ENCODE peak calls at places on chromosomes 11 and 22, in six cellular contexts. T, R, V, L, U and G are unnamed samples.

GRCh38 chr22:37454857-37455686 is 27.8 kb upstream of the ELFN2 start:
- DNase-seq in R (no peak), U (no peak), T (peak), V (no peak), L (peak), G (peak)

GRCh38 chr22:20811971-20812660 is 38.2 kb downstream of the SERPIND1 start:
- DNase-seq in T (no peak), R (no peak), L (no peak), V (no peak), U (no peak), G (no peak)

GRCh38 chr11:82732734-82733443 is 775 bp downstream of the FAM181B start:
- DNase-seq in U (no peak), L (peak), T (no peak), R (no peak), V (no peak), G (no peak)

GRCh38 chr22:49491726-49492125 is 335.9 kb downstream of the BRD1 start:
- DNase-seq in L (no peak), R (no peak), V (no peak), U (no peak), T (no peak), G (no peak)

GRCh38 chr11:5986885-5987284 is at the start of gene OR52L1:
- DNase-seq in R (no peak), T (no peak), L (no peak), V (no peak), U (no peak), G (no peak)

GRCh38 chr11:76617553-76618265 is 52.8 kb downstream of the LRRC32 start:
- DNase-seq in T (no peak), L (peak), R (no peak), U (no peak), V (no peak), G (peak)

GRCh38 chr11:71461696-71462095 is 8.7 kb downstream of the NADSYN1 start:
- DNase-seq in V (no peak), T (no peak), U (no peak), L (no peak), R (no peak), G (no peak)

GRCh38 chr11:36501236-36501635 is 8.8 kb downstream of the TRAF6 start:
- DNase-seq in V (no peak), U (no peak), L (peak), T (no peak), R (no peak), G (no peak)

GRCh38 chr11:27921472-27921871 is 186.5 kb downstream of the KIF18A start:
- DNase-seq in R (no peak), L (peak), T (no peak), U (no peak), V (no peak), G (no peak)

GRCh38 chr11:65791719-65792213 is 4.9 kb downstream of the OVOL1 start:
- DNase-seq in L (peak), R (no peak), T (no peak), U (peak), V (no peak), G (no peak)

GRCh38 chr11:67645521-67646457 is 4.7 kb downstream of the ACY3 start:
- DNase-seq in L (no peak), V (no peak), U (no peak), R (no peak), T (no peak), G (no peak)

GRCh38 chr22:44566911-44567310 is 68.9 kb upstream of the RTL6 start:
- DNase-seq in T (no peak), V (no peak), R (no peak), U (no peak), L (no peak), G (no peak)

GRCh38 chr11:112128483-112129121 is 35.3 kb downstream of the IL18 start:
- DNase-seq in U (no peak), V (peak), R (no peak), L (peak), T (peak), G (peak)

GRCh38 chr11:90639687-90640086 is 416.8 kb upstream of the CHORDC1 start:
- DNase-seq in U (no peak), L (no peak), T (no peak), R (no peak), V (no peak), G (peak)

GRCh38 chr22:46501701-46502100 is 35.7 kb downstream of the CELSR1 start:
- DNase-seq in T (peak), U (no peak), R (no peak), L (peak), V (no peak), G (peak)

GRCh38 chr22:44357962-44358553 is 45.3 kb upstream of the SHISAL1 start:
- DNase-seq in R (no peak), L (no peak), T (no peak), U (no peak), V (no peak), G (peak)

GRCh38 chr11:1292018-1292643 is 17.3 kb downstream of the TOLLIP start:
- DNase-seq in R (no peak), T (no peak), L (no peak), U (no peak), V (no peak), G (no peak)

GRCh38 chr11:86421976-86422770 is 47.5 kb downstream of the CCDC81 start:
- DNase-seq in T (no peak), R (no peak), V (no peak), L (no peak), U (no peak), G (no peak)

GRCh38 chr11:86416494-86416893 is 41.8 kb downstream of the CCDC81 start:
- DNase-seq in T (no peak), U (no peak), V (no peak), L (peak), R (no peak), G (no peak)

GRCh38 chr11:86414032-86414431 is 39.3 kb downstream of the CCDC81 start:
- DNase-seq in V (no peak), U (no peak), L (no peak), R (no peak), T (no peak), G (no peak)

GRCh38 chr11:86418513-86418912 is 43.8 kb downstream of the CCDC81 start:
- DNase-seq in V (no peak), T (no peak), R (no peak), L (no peak), U (no peak), G (no peak)

GRCh38 chr11:86418929-86419328 is 44.2 kb downstream of the CCDC81 start:
- DNase-seq in U (no peak), T (no peak), L (peak), V (no peak), R (no peak), G (peak)
- TF ChIP-seq CTCF in U (no peak), T (peak), L (peak), V (peak), R (no peak), G (peak)

GRCh38 chr11:92765418-92765817 is 204.0 kb upstream of the MTNR1B start:
- DNase-seq in L (no peak), V (no peak), R (no peak), T (no peak), U (no peak), G (no peak)

GRCh38 chr11:92764128-92764527 is 205.3 kb upstream of the MTNR1B start:
- DNase-seq in V (no peak), U (no peak), R (no peak), T (no peak), L (no peak), G (no peak)

GRCh38 chr11:92769125-92769524 is 200.3 kb upstream of the MTNR1B start:
- DNase-seq in V (no peak), T (no peak), U (no peak), L (no peak), R (no peak), G (no peak)

GRCh38 chr11:92767416-92767815 is 202.0 kb upstream of the MTNR1B start:
- DNase-seq in U (no peak), L (no peak), R (no peak), T (no peak), V (no peak), G (no peak)

GRCh38 chr11:92765965-92766371 is 203.5 kb upstream of the MTNR1B start:
- DNase-seq in R (peak), U (no peak), L (no peak), V (peak), T (no peak), G (peak)
- H3K4me3 ChIP-seq in R (peak), U (no peak), L (no peak), V (peak), T (no peak), G (peak)

GRCh38 chr11:96260526-96260925 is 82.5 kb downstream of the MAML2 start:
- DNase-seq in T (no peak), L (peak), R (no peak), U (no peak), V (no peak), G (no peak)

GRCh38 chr11:96265236-96265737 is 77.7 kb downstream of the MAML2 start:
- DNase-seq in T (no peak), L (no peak), R (no peak), V (no peak), U (no peak), G (no peak)

GRCh38 chr11:96265972-96266371 is 77.0 kb downstream of the MAML2 start:
- DNase-seq in L (no peak), V (no peak), R (no peak), T (no peak), U (no peak), G (no peak)

GRCh38 chr11:96264364-96264763 is 78.6 kb downstream of the MAML2 start:
- DNase-seq in R (no peak), T (no peak), U (no peak), V (no peak), L (peak), G (no peak)

GRCh38 chr11:96263361-96263763 is 79.6 kb downstream of the MAML2 start:
- DNase-seq in U (no peak), V (no peak), R (no peak), T (peak), L (peak), G (peak)
- TF ChIP-seq CTCF in U (no peak), V (no peak), R (no peak), T (no peak), L (no peak), G (no peak)

DNA sequence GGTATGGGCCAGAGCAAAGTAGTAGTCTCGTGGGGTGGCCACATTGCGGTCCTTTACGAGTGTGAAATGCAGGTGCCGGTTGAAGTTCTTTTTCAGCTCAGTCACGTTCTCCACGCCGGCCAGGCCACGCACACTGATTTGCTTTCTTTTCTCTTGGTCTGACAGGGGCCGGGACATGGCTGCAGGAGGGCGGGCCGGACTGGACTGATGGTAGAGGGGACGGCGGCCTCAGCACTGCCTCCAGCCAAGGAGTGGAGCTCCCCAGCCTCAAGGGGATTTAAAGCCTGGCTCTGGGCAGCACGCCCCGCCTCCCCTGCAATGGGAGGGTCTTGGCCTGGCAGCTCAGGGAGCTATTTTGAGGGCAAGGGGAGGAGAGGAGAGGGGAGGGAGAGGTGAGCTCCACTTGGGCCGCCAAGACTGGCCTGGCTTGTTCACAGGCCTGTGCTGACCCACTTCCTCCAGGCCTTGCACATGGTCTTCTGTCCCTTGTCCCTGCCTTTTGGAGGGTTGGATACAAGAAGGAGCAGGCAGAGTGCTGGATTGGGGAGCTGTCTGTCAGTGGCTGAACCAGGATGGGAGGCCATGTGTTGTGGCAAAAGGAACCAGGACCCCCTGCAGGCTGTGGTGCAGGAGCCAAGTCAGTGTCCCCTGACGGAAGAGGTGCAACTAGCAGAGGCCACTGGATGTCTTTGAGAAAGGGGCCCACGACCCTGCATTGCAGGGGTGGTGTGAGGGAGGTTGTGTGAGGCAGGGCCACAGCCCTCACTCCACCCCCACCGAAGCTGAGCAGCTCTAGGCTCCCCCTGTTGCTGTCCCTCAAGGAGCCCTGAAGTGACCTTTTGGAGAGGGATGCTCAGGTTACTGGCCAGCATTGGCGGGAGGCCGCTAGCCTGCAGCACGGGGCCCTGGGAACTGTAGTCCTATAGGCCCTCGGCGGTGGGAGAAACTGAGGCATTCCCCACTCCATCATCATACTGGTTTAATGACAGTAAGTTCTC is at the start of gene PYGM:
- DNase-seq in L (no peak), V (peak), U (no peak), R (peak), T (no peak), G (no peak)
- H3K4me3 ChIP-seq in L (no peak), V (peak), U (no peak), R (peak), T (no peak), G (no peak)

GRCh38 chr11:30225642-30226041 is 5.2 kb upstream of the FSHB start:
- DNase-seq in T (no peak), L (no peak), U (no peak), R (no peak), V (no peak), G (no peak)
- TF ChIP-seq CTCF in T (no peak), L (no peak), U (no peak), R (peak), V (no peak), G (no peak)

GRCh38 chr11:62542750-62543567 is 3.6 kb downstream of the AHNAK start:
- DNase-seq in L (peak), U (peak), V (peak), T (no peak), R (peak), G (peak)
- H3K4me3 ChIP-seq in L (peak), U (peak), V (peak), T (peak), R (peak), G (peak)

GRCh38 chr11:110479070-110479444 is 49.3 kb downstream of the FDX1 start:
- DNase-seq in V (no peak), T (no peak), R (no peak), L (peak), U (no peak), G (peak)

GRCh38 chr11:110479445-110480101 is 49.8 kb downstream of the FDX1 start:
- DNase-seq in V (no peak), U (no peak), L (peak), R (no peak), T (peak), G (peak)

GRCh38 chr11:110481523-110481922 is 51.8 kb downstream of the FDX1 start:
- DNase-seq in V (no peak), T (no peak), R (no peak), L (no peak), U (no peak), G (no peak)

GRCh38 chr11:110474578-110474977 is 44.8 kb downstream of the FDX1 start:
- DNase-seq in T (no peak), V (no peak), R (no peak), U (no peak), L (no peak), G (no peak)

GRCh38 chr11:110478410-110478809 is 48.7 kb downstream of the FDX1 start:
- DNase-seq in L (no peak), T (no peak), U (no peak), R (no peak), V (no peak), G (no peak)
- TF ChIP-seq CTCF in L (no peak), T (no peak), U (no peak), R (peak), V (no peak), G (peak)

DNA sequence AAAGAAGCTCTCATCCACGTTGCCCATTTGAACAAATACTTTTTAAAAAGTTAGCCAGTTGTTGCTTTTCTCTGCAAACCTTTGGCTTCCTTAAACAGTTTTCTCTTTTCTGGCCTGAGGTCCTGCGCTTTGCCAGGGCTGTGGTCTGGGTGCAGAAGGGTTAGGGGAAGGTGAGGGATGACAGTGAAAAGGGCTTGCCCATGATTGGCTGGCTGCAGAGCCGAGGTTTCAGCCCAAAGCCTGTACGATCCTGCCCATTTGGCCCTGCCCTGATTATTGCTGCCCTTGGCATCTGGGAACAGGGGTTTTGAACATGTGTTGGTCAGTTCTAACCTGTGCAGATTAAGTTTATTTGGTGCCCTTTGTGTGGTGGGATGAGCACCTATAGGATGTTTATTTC is 1.5 kb downstream of the INCENP start:
- DNase-seq in U (no peak), V (no peak), R (no peak), T (no peak), L (peak), G (no peak)
- H3K4me3 ChIP-seq in U (peak), V (peak), R (peak), T (no peak), L (peak), G (peak)

GRCh38 chr11:19683141-19683805 is 29.4 kb upstream of the NAV2 start:
- DNase-seq in R (peak), V (peak), T (no peak), L (peak), U (no peak), G (no peak)

GRCh38 chr11:19677380-19678080 is 35.1 kb upstream of the NAV2 start:
- DNase-seq in V (no peak), T (no peak), L (no peak), U (no peak), R (no peak), G (no peak)

GRCh38 chr11:19680824-19681368 is 31.7 kb upstream of the NAV2 start:
- DNase-seq in V (no peak), L (peak), R (no peak), T (no peak), U (no peak), G (no peak)

GRCh38 chr11:19676508-19677379 is 35.9 kb upstream of the NAV2 start:
- DNase-seq in T (no peak), R (peak), U (no peak), L (no peak), V (peak), G (peak)

GRCh38 chr11:19679952-19680823 is 32.4 kb upstream of the NAV2 start:
- DNase-seq in T (peak), U (no peak), R (peak), V (peak), L (peak), G (peak)
- TF ChIP-seq CTCF in T (peak), U (no peak), R (no peak), V (no peak), L (no peak), G (no peak)